ENCODE peak calls at places on chromosomes 3 and 15, in seven cellular contexts. J is HCT116; K is MM.1S; H is CD8-positive, alpha-beta T cell; R is OCI-LY7; D is lower lobe of right lung; W is psoas muscle. L is an unnamed sample.

GRCh38 chr3:157354722-157355121 is 81.9 kb upstream of the PTX3 start:
- DNase-seq in J (peak; percentile 15), K (no peak), H (no peak), R (no peak), D (no peak), W (no peak), L (no peak)

GRCh38 chr15:66789029-66790025 is 87.3 kb downstream of the SMAD6 start:
- DNase-seq in J (no peak), K (no peak), H (no peak), R (peak; percentile 61), D (no peak), W (no peak), L (no peak)

GRCh38 chr3:146640361-146640760 is 35.2 kb upstream of the PLSCR5 start:
- DNase-seq in J (no peak), K (no peak), H (no peak), R (no peak), D (no peak), W (no peak), L (no peak)

GRCh38 chr15:77525411-77525811 is 104.7 kb downstream of the HMG20A start:
- DNase-seq in J (no peak), K (no peak), H (no peak), R (no peak), D (no peak), W (peak; percentile 25), L (no peak)

GRCh38 chr15:52558196-52558595 is 10.6 kb downstream of the ARPP19 start:
- DNase-seq in J (no peak), K (no peak), H (no peak), R (no peak), D (no peak), W (no peak), L (peak; percentile 71)

GRCh38 chr3:159749406-159749805 is 239.2 kb upstream of the IL12A start:
- DNase-seq in J (no peak), K (no peak), H (no peak), R (no peak), D (no peak), W (no peak), L (no peak)

GRCh38 chr3:157606392-157607197 is 103.4 kb upstream of the VEPH1 start:
- DNase-seq in J (peak; percentile 54), K (peak; percentile 75), H (peak; percentile 48), R (peak; percentile 58), D (peak; percentile 56), W (peak; percentile 65), L (peak; percentile 25)

GRCh38 chr3:160709477-160710182 is 32.7 kb downstream of the ARL14 start:
- DNase-seq in J (no peak), K (no peak), H (no peak), R (no peak), D (no peak), W (no peak), L (no peak)

DNA sequence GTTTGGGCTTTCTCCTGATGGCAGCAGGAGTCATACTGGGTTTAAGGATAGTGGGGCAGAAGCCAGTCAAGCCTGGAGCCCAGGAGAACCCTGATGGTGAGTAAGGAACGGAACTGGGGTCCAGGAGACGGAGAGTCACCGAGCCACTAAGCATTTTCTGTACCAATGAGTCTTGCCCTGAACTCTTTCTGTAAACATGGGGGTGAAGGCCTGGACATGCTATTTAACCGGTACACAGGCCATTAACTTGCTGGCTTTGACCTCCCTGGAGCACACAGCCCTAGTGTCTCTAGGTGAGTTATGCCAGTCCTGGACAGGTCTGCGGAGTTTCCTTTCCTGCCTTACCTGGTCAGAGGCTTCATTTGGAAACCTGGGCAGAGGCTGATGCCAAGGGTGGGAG is 3.9 kb downstream of the SLC6A6 start:
- DNase-seq in J (no peak), K (no peak), H (no peak), R (no peak), D (no peak), W (no peak), L (no peak)
- H3K4me1 ChIP-seq in J (peaks cover 63% of the 10 kb centered on the region), K (peaks cover 16% of the 10 kb centered on the region), H (peaks cover 29% of the 10 kb centered on the region), R (peaks cover 73% of the 10 kb centered on the region), D (peaks cover 69% of the 10 kb centered on the region), W (peaks cover 63% of the 10 kb centered on the region), L (peaks cover 37% of the 10 kb centered on the region)

DNA sequence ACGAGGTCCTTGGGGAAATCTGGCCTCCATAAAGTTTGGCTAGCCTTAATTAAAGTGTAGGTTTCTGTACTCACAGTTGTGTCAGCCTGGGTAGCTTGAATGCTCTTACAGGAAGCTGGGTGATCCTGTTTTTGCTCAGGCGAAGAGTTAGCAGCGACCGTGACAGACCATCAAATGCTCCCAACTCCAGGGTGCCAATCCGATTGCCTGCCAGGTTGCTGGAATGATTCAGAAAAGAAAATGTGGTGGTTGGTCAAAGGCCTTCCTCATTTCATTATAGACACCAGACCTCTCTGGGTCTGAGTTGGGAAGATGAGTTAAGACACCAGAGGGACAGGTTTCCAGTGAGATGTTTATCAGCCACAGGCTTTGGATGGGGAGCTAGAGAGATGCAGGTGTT is 86.0 kb downstream of the LRIG1 start:
- DNase-seq in J (no peak), K (no peak), H (no peak), R (no peak), D (no peak), W (no peak), L (no peak)
- H3K4me1 ChIP-seq in J (no peaks in the 10 kb centered on the region), K (no peaks in the 10 kb centered on the region), H (no peaks in the 10 kb centered on the region), R (peaks cover 14% of the 10 kb centered on the region), D (peaks cover 32% of the 10 kb centered on the region), W (peaks cover 66% of the 10 kb centered on the region), L (no peaks in the 10 kb centered on the region)

GRCh38 chr15:75695206-75695605 is 17.4 kb downstream of the CSPG4 start:
- DNase-seq in J (no peak), K (no peak), H (no peak), R (peak; percentile 58), D (no peak), W (no peak), L (no peak)
- H3K4me1 ChIP-seq in J (peaks cover 19% of the 10 kb centered on the region), K (no peaks in the 10 kb centered on the region), H (peaks cover 9% of the 10 kb centered on the region), R (peaks cover 23% of the 10 kb centered on the region), D (peaks cover 43% of the 10 kb centered on the region), W (peaks cover 22% of the 10 kb centered on the region), L (peaks cover 8% of the 10 kb centered on the region)

GRCh38 chr15:91853501-91853967 is at the start of gene SLCO3A1:
- DNase-seq in J (no peak), K (peak; percentile 71), H (peak; percentile 63), R (peak; percentile 78), D (peak; percentile 90), W (peak; percentile 87), L (peak; percentile 67)
- H3K4me1 ChIP-seq in J (peaks cover 16% of the 10 kb centered on the region), K (peaks cover 40% of the 10 kb centered on the region), H (peaks cover 62% of the 10 kb centered on the region), R (peaks cover 40% of the 10 kb centered on the region), D (peaks cover 64% of the 10 kb centered on the region), W (peaks cover 10% of the 10 kb centered on the region), L (peaks cover 68% of the 10 kb centered on the region)

DNA sequence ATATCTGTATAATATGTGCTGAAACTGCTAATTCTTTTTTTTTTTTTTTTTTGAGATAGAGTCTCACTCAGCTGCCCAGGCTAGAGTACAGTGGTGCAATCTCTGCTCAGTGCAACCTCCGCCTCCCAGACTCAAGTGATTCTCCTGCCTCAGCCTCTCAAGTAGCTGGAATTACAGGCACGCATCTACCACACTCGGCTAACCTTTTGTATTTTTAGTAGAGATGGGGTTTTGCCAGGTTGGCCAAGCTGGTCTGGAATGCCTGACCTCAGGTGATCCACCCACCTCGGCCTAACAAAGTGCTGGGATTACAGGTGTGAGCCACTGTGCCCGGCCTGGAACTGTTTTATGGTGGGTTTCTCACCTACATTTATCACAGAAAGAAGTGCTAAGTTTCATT is 307.8 kb upstream of the STT3B start:
- DNase-seq in J (no peak), K (no peak), H (no peak), R (no peak), D (no peak), W (no peak), L (no peak)
- H3K4me1 ChIP-seq in J (no peaks in the 10 kb centered on the region), K (no peaks in the 10 kb centered on the region), H (peaks cover 83% of the 10 kb centered on the region), R (peaks cover 82% of the 10 kb centered on the region), D (peaks cover 10% of the 10 kb centered on the region), W (no peaks in the 10 kb centered on the region), L (peaks cover 88% of the 10 kb centered on the region)

DNA sequence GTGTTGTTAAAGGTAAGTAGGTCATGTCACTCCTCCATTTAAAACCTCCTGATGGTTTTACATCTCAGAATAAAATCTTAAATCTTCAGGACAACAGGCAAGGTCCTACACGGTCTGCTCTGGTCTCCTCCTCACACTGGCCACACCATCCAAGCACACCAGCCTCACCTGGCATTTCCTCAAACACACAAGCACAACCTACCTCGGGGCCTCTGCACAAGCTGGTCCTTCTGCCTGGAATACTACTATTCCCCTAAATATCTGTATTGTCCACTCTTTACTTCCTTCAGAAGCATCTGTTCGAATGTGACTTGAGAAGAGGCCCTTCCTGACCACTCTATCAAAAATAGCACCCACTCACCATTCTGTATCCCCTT is 1.8 kb downstream of the GORASP1 start:
- DNase-seq in J (no peak), K (no peak), H (no peak), R (no peak), D (no peak), W (no peak), L (no peak)
- H3K4me1 ChIP-seq in J (peaks cover 23% of the 10 kb centered on the region), K (peaks cover 29% of the 10 kb centered on the region), H (peaks cover 29% of the 10 kb centered on the region), R (peaks cover 74% of the 10 kb centered on the region), D (peaks cover 54% of the 10 kb centered on the region), W (peaks cover 34% of the 10 kb centered on the region), L (peaks cover 29% of the 10 kb centered on the region)

GRCh38 chr3:196843435-196844110 is 24.1 kb upstream of the SENP5 start:
- DNase-seq in J (no peak), K (no peak), H (no peak), R (no peak), D (no peak), W (no peak), L (no peak)
- H3K4me1 ChIP-seq in J (no peaks in the 10 kb centered on the region), K (no peaks in the 10 kb centered on the region), H (no peaks in the 10 kb centered on the region), R (no peaks in the 10 kb centered on the region), D (no peaks in the 10 kb centered on the region), W (peaks cover 8% of the 10 kb centered on the region), L (no peaks in the 10 kb centered on the region)

GRCh38 chr3:101039285-101039684 is 46.1 kb upstream of the ABI3BP start:
- DNase-seq in J (no peak), K (no peak), H (no peak), R (no peak), D (no peak), W (no peak), L (no peak)
- H3K4me1 ChIP-seq in J (peaks cover 30% of the 10 kb centered on the region), K (peaks cover 7% of the 10 kb centered on the region), H (no peaks in the 10 kb centered on the region), R (no peaks in the 10 kb centered on the region), D (peaks cover 7% of the 10 kb centered on the region), W (no peaks in the 10 kb centered on the region), L (no peaks in the 10 kb centered on the region)